ENCODE peak calls at places on chromosomes 12 and 14, in five cellular contexts. T is NT2/D1, W is AG04450, Z is OCI-LY7, Y is astrocyte of the spinal cord. R is an unnamed sample.
A peak's percentile ranks its signal among the peaks of the same experiment; 100 is the strongest.

GRCh38 chr14:76951149-76951548 is 77.4 kb downstream of the IRF2BPL start:
- DNase-seq in T (no peak), W (no peak), Z (no peak), Y (no peak), R (no peak)

GRCh38 chr14:99793213-99794155 is at the start of gene EML1:
- DNase-seq in T (peak; percentile 51), W (peak; percentile 21), Z (peak; percentile 78), Y (peak; percentile 71), R (peak; percentile 80)

GRCh38 chr14:77980475-77981321 is 180.8 kb downstream of the ADCK1 start:
- DNase-seq in T (no peak), W (no peak), Z (no peak), Y (no peak), R (no peak)

GRCh38 chr14:49962616-49963015 is 69.7 kb downstream of the ARF6 start:
- DNase-seq in T (no peak), W (no peak), Z (peak; percentile 79), Y (no peak), R (peak; percentile 97)

GRCh38 chr12:93440043-93440835 is 1.5 kb downstream of the UBE2N start:
- DNase-seq in T (no peak), W (no peak), Z (no peak), Y (no peak), R (peak; percentile 32)

GRCh38 chr14:25006961-25007795 is 42.8 kb downstream of the STXBP6 start:
- DNase-seq in T (no peak), W (peak; percentile 8), Z (no peak), Y (peak; percentile 78), R (peak; percentile 62)

GRCh38 chr14:92472860-92473259 is 40.7 kb upstream of the RIN3 start:
- DNase-seq in T (no peak), W (no peak), Z (no peak), Y (no peak), R (no peak)

GRCh38 chr12:49824416-49824815 is 3.8 kb downstream of the NCKAP5L start:
- DNase-seq in T (no peak), W (no peak), Z (no peak), Y (no peak), R (no peak)

GRCh38 chr12:34297126-34297789 is 275.0 kb downstream of the ALG10 start:
- DNase-seq in T (no peak), W (no peak), Z (no peak), Y (no peak), R (no peak)

DNA sequence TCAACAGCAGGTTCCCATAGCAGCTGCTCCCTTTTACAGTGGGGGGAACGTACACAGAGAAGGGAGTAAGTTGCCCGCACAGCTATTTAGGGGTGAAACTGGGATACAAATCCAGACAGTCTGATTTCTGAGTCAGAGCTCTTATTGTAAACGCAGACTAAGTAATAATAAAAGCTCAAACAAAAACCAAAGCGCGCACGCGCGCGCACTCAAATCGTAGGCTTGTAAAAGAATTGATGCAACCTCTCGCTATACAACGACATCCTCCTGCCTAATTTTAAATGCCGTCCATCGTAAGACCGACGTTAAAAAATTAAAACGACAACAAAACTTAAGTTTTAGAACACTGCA is 747 bp upstream of the DACT1 start:
- DNase-seq in T (no peak), W (peak; percentile 81), Z (no peak), Y (peak; percentile 95), R (peak; percentile 82)
- H3K4me3 ChIP-seq in T (no peak overlapping the region), W (peak overlapping the region; percentile 77), Z (no peak overlapping the region), Y (peak overlapping the region; percentile 78), R (peak overlapping the region; percentile 63)

DNA sequence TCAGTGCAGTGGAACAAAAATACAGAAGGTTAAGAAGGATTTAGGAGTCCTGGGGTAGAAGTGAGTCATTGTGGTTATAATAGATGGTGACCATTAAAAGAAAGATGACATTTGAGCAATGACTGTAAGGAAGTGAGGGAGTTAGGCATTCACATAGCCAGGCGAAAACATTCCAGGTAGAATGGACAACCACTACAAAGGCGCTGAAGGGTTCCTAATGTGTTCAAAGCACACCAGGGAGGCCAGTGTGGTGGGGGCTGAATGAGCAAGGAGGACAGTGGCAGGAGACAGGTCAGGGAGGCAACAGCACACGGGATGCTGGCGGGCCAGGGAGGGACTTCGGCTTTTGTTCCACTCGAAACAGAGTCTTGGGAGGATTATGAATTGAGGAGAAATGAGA is 129.9 kb downstream of the NPAS3 start:
- DNase-seq in T (no peak), W (no peak), Z (no peak), Y (peak; percentile 63), R (peak; percentile 71)
- H3K4me3 ChIP-seq in T (no peak overlapping the region), W (no peak overlapping the region), Z (no peak overlapping the region), Y (no peak overlapping the region), R (no peak overlapping the region)

GRCh38 chr12:99911076-99911475 is 73.7 kb downstream of the ANKS1B start:
- DNase-seq in T (no peak), W (peak; percentile 65), Z (no peak), Y (peak; percentile 83), R (peak; percentile 91)
- H3K4me3 ChIP-seq in T (no peak overlapping the region), W (no peak overlapping the region), Z (no peak overlapping the region), Y (no peak overlapping the region), R (no peak overlapping the region)

DNA sequence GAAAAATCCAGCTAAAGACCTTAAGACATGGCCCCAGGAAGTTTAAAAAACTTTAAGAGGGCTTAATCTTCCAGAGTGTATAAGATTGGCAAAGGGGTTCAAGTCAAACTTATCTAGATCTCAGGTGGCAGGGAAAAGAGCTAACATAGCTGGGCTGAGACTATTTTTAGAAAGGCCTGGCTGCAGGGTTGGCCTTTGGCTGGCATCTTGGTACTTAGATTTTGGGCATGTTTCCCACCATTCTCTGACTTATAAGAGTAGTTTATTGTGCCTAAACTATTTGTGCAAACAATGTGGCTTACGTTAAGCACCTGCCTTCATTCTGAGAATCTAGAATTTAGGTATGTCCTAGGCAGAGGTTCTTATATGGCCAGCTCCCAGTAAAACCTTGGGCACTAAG is 214.0 kb upstream of the MIS18BP1 start:
- DNase-seq in T (no peak), W (no peak), Z (no peak), Y (no peak), R (no peak)
- H3K4me3 ChIP-seq in T (no peak overlapping the region), W (no peak overlapping the region), Z (no peak overlapping the region), Y (no peak overlapping the region), R (no peak overlapping the region)

DNA sequence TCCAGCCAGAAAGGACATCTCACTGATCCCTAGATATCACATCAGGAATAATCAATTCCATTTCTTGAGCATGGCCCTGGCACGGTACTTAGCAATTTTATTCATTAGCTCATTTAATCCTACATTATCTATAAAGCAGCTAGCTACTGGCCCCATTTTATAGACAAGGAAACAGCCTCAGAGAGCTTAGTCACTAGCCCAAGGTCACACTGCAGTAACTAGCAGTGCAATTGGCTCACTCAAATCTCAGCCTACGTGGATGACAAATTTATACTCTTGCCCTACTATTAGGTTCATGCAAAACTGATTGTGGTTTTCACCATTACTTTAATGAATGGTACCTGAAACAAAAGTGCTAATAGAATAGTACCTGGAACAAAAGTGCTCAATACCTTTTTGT is 41.7 kb downstream of the NUAK1 start:
- DNase-seq in T (no peak), W (no peak), Z (no peak), Y (no peak), R (peak; percentile 62)
- H3K4me3 ChIP-seq in T (no peak overlapping the region), W (no peak overlapping the region), Z (no peak overlapping the region), Y (no peak overlapping the region), R (no peak overlapping the region)